ENCODE peak calls at places on chromosomes 12 and 14, in five cellular contexts. One of them, this sample, is unnamed.

GRCh38 chr12:120025640-120026039 is 36.6 kb downstream of the BICDL1 start:
- DNase-seq in HepG2: no peak
- DNase-seq in thyroid gland: no peak
- DNase-seq in uterus: no peak
- DNase-seq in HCT116: no peak
- DNase-seq in this sample: no peak

GRCh38 chr12:106245767-106246166 is 2.1 kb downstream of the CKAP4 start:
- DNase-seq in thyroid gland: peak; percentile 61
- DNase-seq in HCT116: peak; percentile 79
- DNase-seq in uterus: peak; percentile 49
- DNase-seq in HepG2: no peak
- DNase-seq in this sample: no peak

GRCh38 chr14:104651876-104652260 is 37.5 kb upstream of the INF2 start:
- DNase-seq in HCT116: no peak
- DNase-seq in uterus: no peak
- DNase-seq in HepG2: no peak
- DNase-seq in thyroid gland: no peak
- DNase-seq in this sample: no peak

GRCh38 chr12:132610051-132610759 is at the start of gene LRCOL1:
- DNase-seq in uterus: no peak
- DNase-seq in HepG2: no peak
- DNase-seq in HCT116: no peak
- DNase-seq in thyroid gland: peak; percentile 24
- DNase-seq in this sample: no peak

GRCh38 chr12:49644620-49644994 is 21.2 kb downstream of the PRPF40B start:
- DNase-seq in HCT116: peak; percentile 21
- DNase-seq in thyroid gland: peak; percentile 88
- DNase-seq in HepG2: peak; percentile 49
- DNase-seq in uterus: peak; percentile 86
- DNase-seq in this sample: peak; percentile 77

GRCh38 chr12:12349711-12350665 is at the start of gene MANSC1:
- DNase-seq in thyroid gland: peak; percentile 74
- DNase-seq in HepG2: peak; percentile 24
- DNase-seq in HCT116: no peak
- DNase-seq in uterus: peak; percentile 61
- DNase-seq in this sample: peak; percentile 77

GRCh38 chr14:59422069-59422881 is 42.9 kb downstream of the GPR135 start:
- DNase-seq in uterus: no peak
- DNase-seq in HCT116: no peak
- DNase-seq in thyroid gland: no peak
- DNase-seq in HepG2: no peak
- DNase-seq in this sample: no peak

GRCh38 chr12:95102916-95103671 is 29.7 kb upstream of the NR2C1 start:
- DNase-seq in HepG2: peak; percentile 18
- DNase-seq in thyroid gland: no peak
- DNase-seq in uterus: no peak
- DNase-seq in HCT116: peak; percentile 92
- DNase-seq in this sample: no peak

GRCh38 chr14:104437703-104438102 is 141.9 kb upstream of the C14orf180 start:
- DNase-seq in HepG2: no peak
- DNase-seq in HCT116: no peak
- DNase-seq in uterus: no peak
- DNase-seq in thyroid gland: no peak
- DNase-seq in this sample: no peak

GRCh38 chr14:65927871-65928270 is 515.3 kb downstream of the FUT8 start:
- DNase-seq in thyroid gland: peak; percentile 24
- DNase-seq in HepG2: no peak
- DNase-seq in HCT116: no peak
- DNase-seq in uterus: no peak
- DNase-seq in this sample: peak; percentile 39

GRCh38 chr12:11839093-11839641 is 189.7 kb downstream of the ETV6 start:
- DNase-seq in thyroid gland: peak; percentile 80
- DNase-seq in uterus: no peak
- DNase-seq in HepG2: no peak
- DNase-seq in HCT116: no peak
- DNase-seq in this sample: no peak

GRCh38 chr12:113812431-113813228 is 153.5 kb downstream of the RBM19 start:
- DNase-seq in HCT116: no peak
- DNase-seq in thyroid gland: no peak
- DNase-seq in uterus: no peak
- DNase-seq in HepG2: no peak
- DNase-seq in this sample: no peak

GRCh38 chr12:124740691-124741137 is 123.0 kb downstream of the SCARB1 start:
- DNase-seq in HepG2: peak; percentile 71
- DNase-seq in uterus: no peak
- DNase-seq in thyroid gland: peak; percentile 41
- DNase-seq in HCT116: peak; percentile 78
- DNase-seq in this sample: no peak

GRCh38 chr14:57634335-57634734 is 140.7 kb upstream of the CCDC198 start:
- DNase-seq in HepG2: no peak
- DNase-seq in HCT116: no peak
- DNase-seq in thyroid gland: no peak
- DNase-seq in uterus: no peak
- DNase-seq in this sample: no peak

GRCh38 chr14:24051789-24052655 is at the start of gene CARMIL3:
- DNase-seq in HepG2: peak; percentile 56
- DNase-seq in HCT116: no peak
- DNase-seq in uterus: no peak
- DNase-seq in thyroid gland: peak; percentile 75
- DNase-seq in this sample: peak; percentile 66

GRCh38 chr12:52633383-52633782 is 15.0 kb upstream of the KRT73 start:
- DNase-seq in uterus: no peak
- DNase-seq in HepG2: no peak
- DNase-seq in thyroid gland: no peak
- DNase-seq in HCT116: no peak
- DNase-seq in this sample: no peak

GRCh38 chr14:98958048-98959031 is 313.7 kb downstream of the BCL11B start:
- DNase-seq in uterus: no peak
- DNase-seq in HCT116: no peak
- DNase-seq in HepG2: no peak
- DNase-seq in thyroid gland: no peak
- DNase-seq in this sample: no peak

GRCh38 chr14:100955201-100955600 is 51.7 kb upstream of the RTL1 start:
- DNase-seq in thyroid gland: no peak
- DNase-seq in HCT116: no peak
- DNase-seq in HepG2: no peak
- DNase-seq in uterus: no peak
- DNase-seq in this sample: no peak

GRCh38 chr14:23077962-23078361 is 17.0 kb downstream of the ACIN1 start:
- DNase-seq in HCT116: no peak
- DNase-seq in thyroid gland: no peak
- DNase-seq in uterus: no peak
- DNase-seq in HepG2: no peak
- DNase-seq in this sample: no peak

DNA sequence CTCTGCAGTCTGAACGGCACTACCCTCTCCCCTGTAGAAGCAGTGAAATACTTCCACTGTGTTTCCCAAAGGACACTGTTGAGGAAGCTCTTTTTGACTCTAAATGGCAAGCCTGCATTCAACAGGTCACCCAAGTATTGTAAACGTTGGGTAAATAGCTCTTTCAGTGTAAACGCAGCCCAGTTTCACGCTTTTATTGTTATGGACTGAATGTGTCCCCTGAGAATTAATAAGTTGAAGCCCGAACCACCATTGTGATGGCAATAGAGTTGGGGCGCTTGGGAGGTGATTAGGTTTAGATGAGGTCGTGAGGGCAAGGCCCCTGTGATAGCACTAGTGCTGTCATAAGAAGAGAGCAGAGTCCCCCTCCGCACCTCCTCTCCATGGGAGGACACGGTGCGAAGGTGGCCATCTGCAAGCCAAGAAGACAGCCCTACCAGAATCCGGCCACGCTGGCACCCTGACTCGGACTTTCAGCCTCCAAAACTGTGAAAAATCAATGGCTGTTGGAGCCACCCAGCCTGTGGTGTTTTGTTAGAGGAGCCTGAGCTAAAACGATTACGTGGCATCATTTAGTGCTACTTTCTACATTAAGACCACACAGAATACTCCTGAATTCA is 1.1 kb downstream of the SERPINA10 start:
- DNase-seq in uterus: no peak
- DNase-seq in thyroid gland: no peak
- DNase-seq in HepG2: peak; percentile 35
- DNase-seq in HCT116: no peak
- DNase-seq in this sample: no peak
- TF ChIP-seq POLR2A in uterus: no peak
- TF ChIP-seq POLR2A in thyroid gland: no peak
- TF ChIP-seq POLR2A in HepG2: no peak
- TF ChIP-seq POLR2A in HCT116: no peak
- TF ChIP-seq POLR2A in this sample: no peak

DNA sequence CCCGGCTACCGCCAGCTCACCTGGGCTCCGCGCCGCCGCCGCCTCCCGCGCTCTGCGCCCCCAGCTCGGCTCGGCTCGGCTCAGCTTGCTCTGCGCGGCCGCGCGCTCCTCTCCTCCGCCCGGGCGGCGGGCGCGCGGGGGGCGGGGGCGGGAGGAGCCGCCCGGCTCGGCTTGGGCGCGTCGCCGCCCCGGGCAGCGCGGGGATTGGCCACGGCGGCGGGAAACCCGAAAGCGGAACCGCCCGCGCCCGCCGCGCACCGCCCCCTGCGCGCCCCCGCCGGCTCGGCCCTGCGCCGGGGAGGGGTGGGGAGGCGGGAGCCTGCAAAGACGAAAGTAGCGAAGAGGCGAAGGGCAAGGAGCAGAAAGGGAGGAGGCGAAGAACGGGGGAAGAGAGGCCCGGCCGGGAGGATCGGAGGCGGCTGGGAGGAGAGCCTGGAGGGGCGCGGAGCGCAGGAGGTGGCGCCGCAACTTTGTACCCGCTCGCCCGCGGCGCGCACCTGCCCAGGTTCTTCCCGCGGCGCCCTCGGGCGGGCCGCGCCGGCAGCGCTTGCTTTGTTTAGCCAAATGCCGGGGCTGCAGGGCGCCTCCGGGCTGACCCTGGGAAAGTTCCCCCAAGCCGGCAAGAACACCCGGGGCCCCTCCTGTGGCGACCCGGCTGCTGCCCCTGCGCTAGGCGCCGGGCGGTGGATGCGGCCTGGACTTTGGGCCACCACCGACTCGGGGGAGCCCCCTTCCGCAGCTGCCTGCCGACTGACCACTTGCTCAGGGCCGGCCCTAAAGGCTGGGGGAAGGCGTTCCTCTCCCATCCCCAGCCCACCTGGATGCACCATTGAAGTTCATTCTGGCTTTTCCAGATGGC is at the start of gene CAMKK2:
- DNase-seq in HepG2: peak; percentile 50
- DNase-seq in thyroid gland: peak; percentile 83
- DNase-seq in uterus: peak; percentile 71
- DNase-seq in HCT116: peak; percentile 54
- DNase-seq in this sample: peak; percentile 94
- TF ChIP-seq POLR2A in HepG2: peak; percentile 27
- TF ChIP-seq POLR2A in thyroid gland: no peak
- TF ChIP-seq POLR2A in uterus: peak; percentile 10
- TF ChIP-seq POLR2A in HCT116: no peak
- TF ChIP-seq POLR2A in this sample: peak; percentile 54

GRCh38 chr12:10212623-10213131 is at the start of gene GABARAPL1:
- DNase-seq in uterus: peak; percentile 89
- DNase-seq in HepG2: peak; percentile 60
- DNase-seq in HCT116: peak; percentile 39
- DNase-seq in thyroid gland: peak; percentile 81
- DNase-seq in this sample: peak; percentile 94

GRCh38 chr12:10211975-10212622 is 578 bp upstream of the GABARAPL1 start:
- DNase-seq in HepG2: peak; percentile 95
- DNase-seq in HCT116: peak; percentile 96
- DNase-seq in thyroid gland: peak; percentile 99
- DNase-seq in uterus: peak; percentile 98
- DNase-seq in this sample: peak; percentile 98

GRCh38 chr12:10214131-10214876 is 1.6 kb downstream of the GABARAPL1 start:
- DNase-seq in thyroid gland: no peak
- DNase-seq in HCT116: no peak
- DNase-seq in HepG2: no peak
- DNase-seq in uterus: no peak
- DNase-seq in this sample: no peak

GRCh38 chr12:10214877-10215267 is 2.2 kb downstream of the GABARAPL1 start:
- DNase-seq in uterus: no peak
- DNase-seq in HepG2: no peak
- DNase-seq in HCT116: no peak
- DNase-seq in thyroid gland: no peak
- DNase-seq in this sample: no peak

DNA sequence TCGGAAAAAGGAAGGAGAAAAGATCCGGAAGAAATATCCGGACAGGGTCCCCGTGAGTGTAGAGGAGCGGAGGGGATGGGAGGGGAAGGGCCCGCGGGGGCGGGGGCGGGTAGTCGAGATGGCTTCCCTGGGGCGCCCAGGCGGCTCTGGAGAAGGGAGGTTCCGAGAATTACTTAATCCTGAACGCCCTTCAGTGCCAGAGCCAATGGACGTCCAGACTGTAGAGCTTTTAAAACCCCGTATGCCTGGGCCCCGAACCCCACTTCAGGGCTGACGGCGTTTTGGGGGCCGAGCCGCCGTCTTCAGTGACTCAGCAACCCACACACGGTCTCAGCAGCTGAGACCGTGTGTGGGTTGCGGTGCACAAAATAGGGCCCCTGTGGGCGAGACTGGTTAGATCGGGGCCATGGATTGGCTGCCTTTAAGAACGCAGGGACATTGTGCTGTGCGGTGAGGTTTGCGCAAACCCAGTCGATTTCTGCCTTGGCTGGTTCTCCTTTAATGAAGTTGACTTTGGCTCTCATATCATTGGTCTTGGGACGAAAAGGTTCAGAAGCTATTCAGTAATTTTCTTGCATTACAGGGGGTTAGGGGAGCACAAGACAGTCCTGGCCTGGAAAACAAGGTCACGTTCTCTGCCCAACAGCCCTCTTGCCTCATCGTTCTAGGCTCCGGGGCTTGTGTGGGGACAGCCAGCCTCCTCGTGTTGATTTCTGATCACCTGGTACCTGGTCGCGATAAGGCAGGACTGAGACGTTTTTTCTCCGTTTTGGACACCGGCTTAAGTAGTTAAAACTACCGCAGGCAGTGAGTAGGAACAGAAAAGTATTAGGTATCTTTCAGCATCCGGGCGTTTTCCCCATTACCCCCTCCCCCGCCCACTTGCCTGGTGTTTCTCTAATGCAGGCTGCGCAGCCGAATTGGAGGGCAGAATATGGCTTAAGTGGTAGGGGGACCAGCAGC is 772 bp downstream of the GABARAPL1 start:
- DNase-seq in HepG2: peak; percentile 39
- DNase-seq in uterus: peak; percentile 83
- DNase-seq in HCT116: peak; percentile 48
- DNase-seq in thyroid gland: peak; percentile 70
- DNase-seq in this sample: peak; percentile 94
- TF ChIP-seq POLR2A in HepG2: no peak
- TF ChIP-seq POLR2A in uterus: peak; percentile 49
- TF ChIP-seq POLR2A in HCT116: no peak
- TF ChIP-seq POLR2A in thyroid gland: no peak
- TF ChIP-seq POLR2A in this sample: peak; percentile 51

DNA sequence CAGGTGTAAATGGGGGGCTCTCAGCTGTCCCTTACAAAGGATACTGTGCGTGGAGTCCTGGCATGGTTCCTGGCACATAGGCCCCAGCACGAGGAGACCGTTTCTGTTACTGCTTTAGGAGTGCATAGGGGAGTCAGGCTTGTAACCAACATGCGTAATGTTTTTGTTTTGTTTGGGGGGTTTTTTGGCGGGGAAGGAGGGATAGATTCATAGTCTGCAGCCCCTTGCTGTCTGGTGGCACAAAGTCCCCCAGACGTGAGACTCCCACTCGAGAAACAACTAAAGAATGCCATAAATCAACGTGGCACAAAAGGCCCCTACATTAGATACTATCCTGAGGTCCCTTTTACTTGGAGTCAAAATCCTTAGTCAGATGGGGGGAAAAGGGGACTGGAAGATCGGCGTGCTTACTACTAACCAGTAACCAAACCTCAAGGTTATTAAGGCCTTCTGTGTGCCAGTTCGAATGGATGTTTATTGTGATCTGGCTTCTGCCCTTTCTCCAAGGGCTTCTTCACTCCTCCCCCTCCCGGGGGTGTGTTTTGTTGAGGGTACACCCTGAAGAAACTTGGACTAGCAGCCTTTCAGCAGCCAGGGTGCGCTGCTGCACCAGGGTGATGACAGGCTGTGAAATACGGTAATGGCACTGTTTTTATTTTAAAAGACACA is 873 bp downstream of the ISCU start:
- DNase-seq in thyroid gland: peak; percentile 89
- DNase-seq in HepG2: peak; percentile 83
- DNase-seq in HCT116: peak; percentile 87
- DNase-seq in uterus: peak; percentile 82
- DNase-seq in this sample: peak; percentile 94
- TF ChIP-seq POLR2A in thyroid gland: no peak
- TF ChIP-seq POLR2A in HepG2: no peak
- TF ChIP-seq POLR2A in HCT116: no peak
- TF ChIP-seq POLR2A in uterus: no peak
- TF ChIP-seq POLR2A in this sample: peak; percentile 51